ENCODE peak calls at places on chromosome 7, in nine cellular contexts. V is left ventricle myocardium inferior, A is epithelial cell of esophagus, N is brain microvascular endothelial cell, I is uterus, T is osteoblast, X is lower leg skin, J is astrocyte, P is HL-60. F is an unnamed sample.

GRCh38 chr7:142808802-142809583 is 38.2 kb downstream of the PRSS2 start:
- DNase-seq in X (no peak), P (no peak), V (no peak), T (no peak), N (peak), A (no peak), J (peak), I (no peak), F (peak)

GRCh38 chr7:123601530-123601929 is at the start of gene ASB15:
- DNase-seq in V (no peak), T (no peak), N (no peak), X (no peak), P (no peak), I (no peak), J (no peak), A (no peak), F (no peak)

GRCh38 chr7:141073641-141074161 is at the start of gene TMEM178B:
- DNase-seq in J (no peak), N (no peak), X (no peak), T (peak), I (no peak), A (no peak), V (no peak), P (no peak), F (no peak)

GRCh38 chr7:105473163-105473562 is 48.9 kb downstream of the PUS7 start:
- DNase-seq in I (no peak), T (no peak), A (peak), N (peak), J (peak), P (no peak), V (no peak), X (no peak), F (no peak)

GRCh38 chr7:130875265-130875741 is 141.3 kb upstream of the KLF14 start:
- DNase-seq in P (no peak), X (no peak), V (peak), T (peak), J (no peak), N (no peak), I (no peak), A (peak), F (peak)

GRCh38 chr7:4712371-4713182 is 30.5 kb downstream of the FOXK1 start:
- DNase-seq in A (peak), I (no peak), N (peak), T (peak), V (no peak), X (no peak), J (peak), P (peak), F (no peak)

GRCh38 chr7:30206466-30206865 is 71.7 kb downstream of the MTURN start:
- DNase-seq in A (peak), V (no peak), P (no peak), X (no peak), J (peak), N (peak), I (no peak), T (peak), F (no peak)

GRCh38 chr7:99679400-99680191 is at the start of gene CYP3A5:
- DNase-seq in A (no peak), I (peak), T (no peak), X (peak), J (no peak), P (no peak), V (no peak), N (no peak), F (no peak)

GRCh38 chr7:21939136-21939857 is 6.4 kb downstream of the CDCA7L start:
- DNase-seq in I (no peak), P (no peak), A (peak), J (peak), N (no peak), T (no peak), X (no peak), V (no peak), F (no peak)

GRCh38 chr7:159027803-159028455 is 116.7 kb downstream of the VIPR2 start:
- DNase-seq in T (no peak), A (peak), X (no peak), P (no peak), V (no peak), N (no peak), J (no peak), I (no peak), F (no peak)

GRCh38 chr7:72437610-72438009 is 25.5 kb upstream of the CALN1 start:
- DNase-seq in T (no peak), A (no peak), N (no peak), X (no peak), I (no peak), J (no peak), P (no peak), V (no peak), F (no peak)

GRCh38 chr7:155358066-155358947 is 60.6 kb downstream of the INSIG1 start:
- DNase-seq in P (no peak), X (no peak), J (no peak), T (peak), A (no peak), I (no peak), V (no peak), N (no peak), F (no peak)

GRCh38 chr7:63071920-63072319 is 926.7 kb upstream of the ZNF722 start:
- DNase-seq in T (peak), X (peak), A (no peak), P (no peak), V (no peak), N (no peak), J (no peak), I (no peak), F (no peak)

GRCh38 chr7:95599069-95599468 is 2.8 kb upstream of the PDK4 start:
- DNase-seq in A (no peak), P (no peak), X (no peak), T (no peak), J (no peak), N (no peak), I (no peak), V (no peak), F (no peak)

GRCh38 chr7:922334-923107 is 32.0 kb downstream of the ADAP1 start:
- DNase-seq in V (no peak), X (no peak), I (peak), A (no peak), P (no peak), T (no peak), N (no peak), J (no peak), F (no peak)

GRCh38 chr7:123537026-123537642 is 2.7 kb upstream of the IQUB start:
- DNase-seq in J (no peak), T (no peak), P (no peak), X (no peak), V (no peak), A (peak), I (no peak), N (peak), F (peak)

GRCh38 chr7:11613292-11613930 is 218.6 kb downstream of the THSD7A start:
- DNase-seq in J (no peak), N (no peak), I (no peak), P (no peak), V (no peak), X (no peak), T (no peak), A (no peak), F (no peak)

GRCh38 chr7:17239683-17240521 is 58.5 kb upstream of the AHR start:
- DNase-seq in J (peak), P (no peak), V (no peak), X (no peak), I (no peak), N (peak), A (peak), T (peak), F (no peak)

GRCh38 chr7:158858592-158859503 is 2.5 kb downstream of the DYNC2I1 start:
- DNase-seq in J (no peak), V (no peak), N (no peak), P (peak), I (no peak), A (peak), X (no peak), T (no peak), F (peak)

GRCh38 chr7:29894238-29894637 is 87.9 kb downstream of the WIPF3 start:
- DNase-seq in T (peak), N (no peak), I (no peak), P (no peak), A (no peak), V (no peak), X (no peak), J (no peak), F (no peak)

GRCh38 chr7:26101471-26102151 is 50.4 kb upstream of the NFE2L3 start:
- DNase-seq in P (no peak), I (no peak), V (no peak), A (no peak), N (no peak), X (no peak), T (no peak), J (no peak), F (no peak)

GRCh38 chr7:18693401-18693800 is 197.9 kb downstream of the HDAC9 start:
- DNase-seq in T (peak), V (no peak), A (peak), N (peak), X (peak), I (peak), J (peak), P (peak), F (no peak)

GRCh38 chr7:102395620-102395957 is 574 bp upstream of the PRKRIP1 start:
- DNase-seq in T (peak), V (no peak), J (no peak), P (no peak), X (no peak), N (no peak), I (no peak), A (peak), F (no peak)

GRCh38 chr7:138838166-138838565 is 40.2 kb upstream of the ATP6V0A4 start:
- DNase-seq in P (no peak), A (no peak), J (no peak), X (no peak), T (no peak), I (no peak), N (no peak), V (no peak), F (no peak)

GRCh38 chr7:1425292-1426136 is 33.8 kb downstream of the MICALL2 start:
- DNase-seq in X (no peak), T (peak), P (no peak), N (no peak), I (no peak), A (no peak), J (no peak), V (no peak), F (no peak)

GRCh38 chr7:116512524-116513188 is 12.2 kb upstream of the CAV1 start:
- DNase-seq in P (no peak), A (peak), X (no peak), J (peak), V (no peak), N (peak), I (no peak), T (no peak), F (no peak)

GRCh38 chr7:100029591-100029990 is 14.2 kb downstream of the ZKSCAN1 start:
- DNase-seq in V (no peak), P (no peak), X (no peak), T (no peak), A (peak), N (no peak), J (no peak), I (no peak), F (no peak)

GRCh38 chr7:70925411-70926115 is 206.4 kb upstream of the GALNT17 start:
- DNase-seq in P (no peak), A (no peak), T (no peak), V (no peak), X (no peak), J (no peak), I (no peak), N (no peak), F (no peak)

GRCh38 chr7:26958834-26959233 is 94.4 kb upstream of the SKAP2 start:
- DNase-seq in I (no peak), T (peak), X (no peak), N (peak), P (no peak), A (peak), J (peak), V (no peak), F (no peak)

GRCh38 chr7:110179037-110179436 is 911.9 kb upstream of the LRRN3 start:
- DNase-seq in P (no peak), N (no peak), I (no peak), A (no peak), X (no peak), J (no peak), T (no peak), V (no peak), F (no peak)

GRCh38 chr7:92366730-92367129 is 80.6 kb upstream of the GATAD1 start:
- DNase-seq in X (no peak), N (peak), I (no peak), T (peak), P (no peak), J (peak), V (no peak), A (no peak), F (no peak)

GRCh38 chr7:108326938-108327337 is 129.3 kb downstream of the NRCAM start:
- DNase-seq in T (no peak), V (no peak), X (no peak), P (no peak), I (no peak), N (no peak), J (no peak), A (no peak), F (no peak)

GRCh38 chr7:129212126-129212525 is 12.7 kb upstream of the AHCYL2 start:
- DNase-seq in X (no peak), N (no peak), A (no peak), I (no peak), V (no peak), J (no peak), T (no peak), P (no peak), F (no peak)

GRCh38 chr7:122970740-122971725 is 24.5 kb downstream of the TAS2R16 start:
- DNase-seq in N (no peak), T (no peak), X (no peak), J (no peak), A (no peak), P (no peak), V (no peak), I (no peak), F (no peak)

GRCh38 chr7:2921748-2922147 is 77.6 kb upstream of the GNA12 start:
- DNase-seq in A (no peak), P (no peak), V (no peak), N (no peak), J (no peak), I (no peak), X (no peak), T (peak), F (no peak)

GRCh38 chr7:77426521-77427051 is 10.4 kb upstream of the GSAP start:
- DNase-seq in I (no peak), V (no peak), T (no peak), A (peak), N (no peak), X (no peak), J (peak), P (no peak), F (no peak)

GRCh38 chr7:19294629-19295028 is 149.4 kb upstream of the FERD3L start:
- DNase-seq in A (no peak), T (peak), P (no peak), V (no peak), J (no peak), N (no peak), X (no peak), I (no peak), F (no peak)

GRCh38 chr7:44158060-44158872 is 17.1 kb upstream of the MYL7 start:
- DNase-seq in N (no peak), I (no peak), V (no peak), T (peak), P (no peak), X (no peak), A (no peak), J (no peak), F (no peak)

GRCh38 chr7:40305229-40305628 is 170.4 kb downstream of the SUGCT start:
- DNase-seq in V (no peak), T (no peak), I (no peak), X (no peak), A (no peak), N (no peak), J (no peak), P (no peak), F (no peak)

GRCh38 chr7:56174346-56175085 is 58.3 kb upstream of the NUPR2 start:
- DNase-seq in V (no peak), P (no peak), X (no peak), I (no peak), T (no peak), N (no peak), J (no peak), A (no peak), F (no peak)

GRCh38 chr7:56181010-56181409 is 64.8 kb upstream of the NUPR2 start:
- DNase-seq in A (no peak), J (no peak), I (no peak), V (no peak), X (no peak), N (no peak), T (no peak), P (no peak), F (no peak)

GRCh38 chr7:56175086-56175760 is 59.0 kb upstream of the NUPR2 start:
- DNase-seq in A (no peak), T (peak), P (no peak), I (peak), N (no peak), J (no peak), X (no peak), V (peak), F (no peak)

DNA sequence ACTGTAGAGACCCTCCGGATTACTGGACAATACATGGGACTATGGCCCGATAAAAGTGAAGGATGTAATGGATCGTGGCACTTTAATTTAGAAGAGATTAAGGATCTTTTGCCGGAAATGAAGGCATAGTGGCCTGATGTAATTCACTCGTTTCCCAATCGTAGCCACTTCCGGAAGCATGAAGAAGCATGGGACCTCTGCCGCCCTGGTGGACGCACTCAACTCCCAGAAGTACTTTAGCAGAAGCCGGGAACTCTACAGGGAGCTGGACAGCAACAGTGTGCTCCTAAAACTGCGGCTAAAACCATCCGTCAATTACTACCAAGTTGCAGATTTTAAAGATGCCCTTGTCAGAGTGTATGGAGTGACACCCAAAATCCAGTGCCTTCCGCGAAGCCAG is 59.6 kb upstream of the NUPR2 start:
- DNase-seq in X (no peak), J (no peak), N (no peak), I (no peak), T (peak), P (no peak), V (no peak), A (no peak), F (no peak)
- H3K4me3 ChIP-seq in X (no peak), J (no peak), N (no peak), I (peak), T (no peak), P (no peak), V (peak), A (no peak), F (no peak)

GRCh38 chr7:136868496-136869005 is at the start of gene CHRM2:
- DNase-seq in I (no peak), N (no peak), X (no peak), V (peak), T (peak), A (no peak), J (peak), P (no peak), F (no peak)
- H3K4me3 ChIP-seq in I (peak), N (peak), X (no peak), V (peak), T (peak), A (no peak), J (peak), P (no peak), F (no peak)

DNA sequence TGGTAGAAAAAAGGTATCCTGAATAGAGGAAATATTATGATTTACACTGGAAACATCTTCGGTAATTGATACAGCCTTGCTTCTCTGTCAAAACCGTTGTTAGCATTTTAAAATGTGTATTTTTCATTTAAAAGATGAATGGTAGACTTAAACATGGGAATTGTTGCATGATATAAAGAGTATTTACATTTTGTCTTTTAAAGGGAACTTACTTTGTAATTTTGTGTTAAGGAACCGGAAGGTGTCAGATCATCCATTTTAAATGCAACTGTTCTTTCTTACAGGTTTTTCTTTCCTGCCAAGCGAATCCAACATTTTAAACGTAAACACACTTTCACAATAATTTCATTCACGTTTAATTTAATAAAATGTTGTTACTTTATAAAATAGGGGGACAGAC is 1.8 kb upstream of the IGF2BP3 start:
- DNase-seq in J (no peak), P (peak), X (no peak), N (no peak), A (no peak), I (no peak), T (peak), V (no peak), F (peak)
- H3K4me3 ChIP-seq in J (peak), P (peak), X (no peak), N (peak), A (peak), I (no peak), T (no peak), V (no peak), F (peak)

DNA sequence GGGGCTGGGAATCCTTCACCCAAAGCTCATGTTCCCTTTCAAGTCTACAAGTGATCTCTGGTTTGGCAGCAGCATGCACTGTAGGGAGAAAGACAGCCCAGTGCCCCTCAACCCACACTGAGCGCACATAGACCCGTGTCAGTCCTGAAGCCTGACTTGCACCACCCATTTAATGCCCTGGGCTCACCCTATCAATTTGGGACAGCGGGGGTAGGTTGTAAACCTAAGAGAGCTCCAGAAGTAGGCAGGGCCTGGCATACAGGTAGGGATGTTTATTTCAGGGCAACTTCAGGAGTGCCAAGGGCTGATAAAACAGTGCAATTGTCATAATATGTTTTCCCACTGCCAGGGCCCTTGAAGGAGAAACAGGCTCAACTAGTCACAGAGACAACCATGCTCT is 3.5 kb upstream of the ATP6V0E2 start:
- DNase-seq in I (no peak), V (no peak), A (no peak), N (no peak), T (peak), J (no peak), X (no peak), P (no peak), F (no peak)
- H3K4me3 ChIP-seq in I (no peak), V (no peak), A (no peak), N (no peak), T (no peak), J (no peak), X (no peak), P (no peak), F (peak)